ENCODE peak calls at places on chromosome 21, in four cellular contexts. One of them, this sample, is unnamed.

GRCh38 chr21:41251961-41252642 is 64.5 kb upstream of the FAM3B start:
- DNase-seq in WTC11: no peak
- DNase-seq in HepG2: no peak
- DNase-seq in A549: no peak
- DNase-seq in this sample: no peak

GRCh38 chr21:42666023-42666747 is 12.8 kb downstream of the PDE9A start:
- DNase-seq in WTC11: peak; percentile 53
- DNase-seq in HepG2: no peak
- DNase-seq in A549: peak; percentile 31
- DNase-seq in this sample: peak; percentile 95

GRCh38 chr21:34983680-34984086 is 65.4 kb downstream of the RUNX1 start:
- DNase-seq in WTC11: no peak
- DNase-seq in HepG2: no peak
- DNase-seq in A549: no peak
- DNase-seq in this sample: peak; percentile 74

GRCh38 chr21:42532466-42533181 is 19.0 kb downstream of the SLC37A1 start:
- DNase-seq in WTC11: no peak
- DNase-seq in HepG2: no peak
- DNase-seq in A549: no peak
- DNase-seq in this sample: no peak

GRCh38 chr21:28138272-28138671 is 854.4 kb downstream of the LTN1 start:
- DNase-seq in WTC11: no peak
- DNase-seq in HepG2: no peak
- DNase-seq in A549: no peak
- DNase-seq in this sample: no peak

GRCh38 chr21:17609681-17610080 is 3.0 kb downstream of the BTG3 start:
- DNase-seq in WTC11: no peak
- DNase-seq in HepG2: no peak
- DNase-seq in A549: no peak
- DNase-seq in this sample: no peak

GRCh38 chr21:23664193-23664694 is 1943.0 kb downstream of the MRPL39 start:
- DNase-seq in WTC11: no peak
- DNase-seq in HepG2: no peak
- DNase-seq in A549: no peak
- DNase-seq in this sample: no peak

GRCh38 chr21:39840373-39841097 is 26.7 kb upstream of the PCP4 start:
- DNase-seq in WTC11: no peak
- DNase-seq in HepG2: no peak
- DNase-seq in A549: no peak
- DNase-seq in this sample: no peak

GRCh38 chr21:29018540-29018939 is 609 bp downstream of the RWDD2B start:
- DNase-seq in WTC11: no peak
- DNase-seq in HepG2: no peak
- DNase-seq in A549: no peak
- DNase-seq in this sample: no peak

DNA sequence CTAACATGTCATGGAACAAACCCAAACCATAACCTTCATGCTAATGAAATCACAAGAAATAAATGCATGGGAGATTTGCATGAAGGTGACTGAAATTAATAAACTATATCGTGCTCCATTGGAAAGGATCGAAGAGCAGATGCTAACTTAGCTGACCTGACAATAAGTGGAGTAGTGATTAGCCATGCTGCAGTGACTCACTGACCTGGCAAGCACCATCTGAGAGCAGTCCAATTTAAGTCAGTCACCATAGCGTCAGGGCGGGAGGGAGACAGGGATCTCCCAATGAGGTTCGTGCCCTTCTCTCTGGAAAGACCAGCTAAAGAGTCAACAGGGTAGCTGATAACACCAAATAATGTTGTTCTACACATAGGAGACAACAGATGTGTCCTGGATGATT is 21.5 kb downstream of the OLIG2 start:
- DNase-seq in WTC11: no peak
- DNase-seq in HepG2: no peak
- DNase-seq in A549: no peak
- DNase-seq in this sample: no peak
- TF ChIP-seq NR3C1 in WTC11: no peak
- TF ChIP-seq NR3C1 in HepG2: no peak
- TF ChIP-seq NR3C1 in A549: no peak
- TF ChIP-seq NR3C1 in this sample: no peak

DNA sequence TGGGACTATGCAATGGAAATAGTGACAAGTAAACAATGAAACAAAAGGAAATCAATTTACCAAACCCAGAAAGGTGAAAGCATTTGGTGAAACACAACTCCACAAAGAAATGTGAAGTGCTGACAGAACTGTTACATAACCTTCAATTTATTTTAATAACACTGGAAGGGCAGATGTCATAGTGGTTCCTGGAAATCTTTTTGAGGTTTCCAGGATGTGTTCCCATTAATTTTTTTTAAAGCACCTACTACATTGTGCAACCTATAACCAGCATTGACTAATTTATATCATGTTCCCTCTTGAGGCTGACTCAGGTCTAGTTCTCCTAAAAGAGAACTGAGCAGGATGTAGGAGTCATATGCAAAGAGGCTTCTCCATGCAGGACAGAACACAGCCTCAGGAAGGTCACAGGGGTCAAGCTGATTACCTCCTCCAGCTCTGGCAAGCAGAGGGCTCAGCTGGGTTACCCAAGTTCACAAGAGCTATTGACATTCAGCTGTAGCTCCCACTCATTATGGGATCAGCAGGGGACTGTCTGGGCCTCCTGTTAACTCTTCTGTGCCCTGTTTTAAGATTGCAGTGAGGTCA is 157.1 kb upstream of the NRIP1 start:
- DNase-seq in WTC11: peak; percentile 58
- DNase-seq in HepG2: peak; percentile 92
- DNase-seq in A549: peak; percentile 92
- DNase-seq in this sample: peak; percentile 30
- TF ChIP-seq NR3C1 in WTC11: no peak
- TF ChIP-seq NR3C1 in HepG2: no peak
- TF ChIP-seq NR3C1 in A549: no peak
- TF ChIP-seq NR3C1 in this sample: no peak

GRCh38 chr21:46008893-46009635 is 27.5 kb downstream of the COL6A1 start:
- DNase-seq in WTC11: no peak
- DNase-seq in HepG2: no peak
- DNase-seq in A549: no peak
- DNase-seq in this sample: no peak
- TF ChIP-seq NR3C1 in WTC11: no peak
- TF ChIP-seq NR3C1 in HepG2: no peak
- TF ChIP-seq NR3C1 in A549: no peak
- TF ChIP-seq NR3C1 in this sample: no peak

DNA sequence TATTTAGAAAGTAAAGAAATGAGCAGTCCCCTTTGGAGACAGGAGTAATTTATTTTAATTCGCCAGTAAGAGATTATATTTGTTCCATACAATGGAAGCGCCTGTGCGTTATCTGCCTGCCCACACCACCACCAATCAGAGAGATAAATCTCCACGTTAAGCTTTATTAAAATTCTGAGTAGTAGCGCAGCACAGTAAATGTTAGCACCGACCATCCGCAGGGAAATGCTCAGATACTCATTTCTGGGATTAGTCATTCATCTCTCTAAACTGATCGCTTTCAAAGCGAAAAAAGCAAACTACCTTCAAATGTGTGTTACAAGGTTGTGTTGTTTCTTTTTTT is 1.2 kb downstream of the ETS2 start:
- DNase-seq in WTC11: no peak
- DNase-seq in HepG2: no peak
- DNase-seq in A549: no peak
- DNase-seq in this sample: peak; percentile 47
- TF ChIP-seq NR3C1 in WTC11: no peak
- TF ChIP-seq NR3C1 in HepG2: no peak
- TF ChIP-seq NR3C1 in A549: no peak
- TF ChIP-seq NR3C1 in this sample: no peak

DNA sequence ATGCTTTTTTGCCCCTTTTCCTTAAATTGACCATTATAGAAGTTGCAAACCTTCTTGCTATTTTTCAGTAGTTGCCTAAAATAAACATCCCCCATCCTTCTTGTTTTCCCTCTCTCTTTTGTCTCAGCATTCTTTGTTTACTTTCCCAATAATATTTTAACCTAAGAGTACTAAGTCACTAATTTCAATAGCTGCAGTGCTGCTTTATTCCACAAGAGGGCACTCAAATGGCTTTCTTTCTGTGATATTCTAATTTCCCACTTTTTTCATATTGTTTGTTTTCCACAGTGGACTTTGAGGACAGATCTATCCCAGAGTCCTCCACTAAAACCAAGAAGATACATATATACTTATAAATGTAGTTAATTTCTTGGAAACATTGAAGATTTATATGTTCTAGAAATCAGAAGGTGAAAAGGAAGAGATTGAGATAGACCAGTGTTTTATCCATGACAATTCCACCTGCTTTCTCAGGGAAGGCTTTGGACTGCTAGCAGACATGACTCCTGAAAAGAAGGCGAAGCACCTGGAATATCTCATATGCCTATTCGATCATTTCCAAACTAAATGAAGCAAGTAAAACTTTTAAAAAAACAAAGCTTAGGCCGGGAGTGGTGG is 104.8 kb upstream of the GRIK1 start:
- DNase-seq in WTC11: no peak
- DNase-seq in HepG2: peak; percentile 1
- DNase-seq in A549: peak; percentile 6
- DNase-seq in this sample: peak; percentile 19
- TF ChIP-seq NR3C1 in WTC11: no peak
- TF ChIP-seq NR3C1 in HepG2: no peak
- TF ChIP-seq NR3C1 in A549: no peak
- TF ChIP-seq NR3C1 in this sample: no peak

DNA sequence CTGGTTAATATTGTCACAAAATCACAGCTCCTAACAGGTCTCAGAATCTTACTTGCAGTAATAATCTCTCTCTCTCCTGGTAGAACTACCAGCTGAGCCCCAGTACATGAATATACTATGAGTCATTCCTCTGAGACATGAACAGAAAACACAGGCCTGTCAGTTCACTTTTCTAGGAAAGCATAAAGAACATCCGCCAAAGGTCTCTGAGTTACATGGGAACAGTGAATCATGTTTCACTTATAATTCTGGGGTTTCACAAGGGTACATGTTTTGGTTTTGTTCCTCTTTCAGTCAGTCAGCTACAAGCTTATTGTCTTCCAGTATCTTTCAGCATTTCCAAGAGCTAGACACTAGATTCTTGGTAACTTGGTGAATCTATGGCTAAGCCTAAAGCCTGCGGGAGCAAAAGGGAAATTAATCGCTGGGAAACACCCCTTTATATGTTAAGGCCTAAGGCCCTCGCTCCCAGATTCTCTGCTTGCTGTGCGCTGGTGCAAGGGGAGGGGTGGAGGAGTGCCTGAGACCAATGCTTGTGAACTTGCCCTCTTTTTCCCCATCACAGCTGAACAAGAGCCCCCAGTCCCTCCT is 31.7 kb downstream of the IFNGR2 start:
- DNase-seq in WTC11: no peak
- DNase-seq in HepG2: no peak
- DNase-seq in A549: no peak
- DNase-seq in this sample: peak; percentile 53
- TF ChIP-seq NR3C1 in WTC11: no peak
- TF ChIP-seq NR3C1 in HepG2: no peak
- TF ChIP-seq NR3C1 in A549: no peak
- TF ChIP-seq NR3C1 in this sample: no peak

This sample was measured in K562.